ENCODE peak calls at places on chromosomes 1 and 21, in seven cellular contexts. V is HCEC 1CT; S is retina; I is naive thymus-derived CD4-positive, alpha-beta T cell; B is NCI-H2081; P is kidney epithelial cell; L is mesothelial cell of epicardium. A is an unnamed sample.

GRCh38 chr1:153291514-153291913 is 21.2 kb downstream of the PGLYRP3 start:
- DNase-seq in V (no peak), S (no peak), I (no peak), B (no peak), P (no peak), L (no peak), A (no peak)

GRCh38 chr1:225597926-225598575 is 54.9 kb downstream of the ENAH start:
- DNase-seq in V (peak), S (no peak), I (no peak), B (no peak), P (no peak), L (no peak), A (no peak)

GRCh38 chr21:46071082-46071481 is 26.8 kb upstream of the COL6A2 start:
- DNase-seq in V (no peak), S (no peak), I (no peak), B (no peak), P (no peak), L (peak), A (no peak)

GRCh38 chr1:209805875-209806760 is at the start of gene IRF6:
- DNase-seq in V (no peak), S (peak), I (peak), B (peak), P (peak), L (peak), A (no peak)

GRCh38 chr1:65264197-65264929 is 45.0 kb upstream of the DNAJC6 start:
- DNase-seq in V (peak), S (peak), I (no peak), B (no peak), P (no peak), L (peak), A (no peak)

GRCh38 chr1:167428418-167428817 is 89.9 kb downstream of the CD247 start:
- DNase-seq in V (peak), S (no peak), I (no peak), B (no peak), P (no peak), L (no peak), A (no peak)

GRCh38 chr1:181655756-181656155 is 172.4 kb downstream of the CACNA1E start:
- DNase-seq in V (no peak), S (no peak), I (no peak), B (no peak), P (peak), L (no peak), A (no peak)

GRCh38 chr1:234139966-234140365 is 233.3 kb upstream of the COA6 start:
- DNase-seq in V (peak), S (no peak), I (no peak), B (no peak), P (peak), L (no peak), A (no peak)

GRCh38 chr1:247373721-247374141 is 42.1 kb upstream of the ZNF496 start:
- DNase-seq in V (no peak), S (peak), I (peak), B (no peak), P (no peak), L (no peak), A (peak)

GRCh38 chr1:9700340-9700739 is 48.8 kb downstream of the PIK3CD start:
- DNase-seq in V (peak), S (no peak), I (no peak), B (no peak), P (peak), L (no peak), A (no peak)

GRCh38 chr1:78157162-78157561 is 111.4 kb downstream of the GIPC2 start:
- DNase-seq in V (peak), S (no peak), I (no peak), B (no peak), P (no peak), L (no peak), A (no peak)

GRCh38 chr21:14711287-14711686 is 165.2 kb upstream of the SAMSN1 start:
- DNase-seq in V (no peak), S (no peak), I (no peak), B (no peak), P (no peak), L (no peak), A (no peak)

A was measured in Jurkat, Clone E6-1.